ENCODE peak calls at places on chromosomes 13 and 19, in four cellular contexts. L is HepG2, G is K562, U is GM12878. F is an unnamed sample.

GRCh38 chr19:47839913-47840312 is 18.2 kb downstream of the CRX start:
- DNase-seq in L (no peak), G (no peak), U (no peak), F (no peak)

GRCh38 chr13:88544836-88545235 is 873.7 kb downstream of the SLITRK5 start:
- DNase-seq in L (no peak), G (no peak), U (no peak), F (no peak)

GRCh38 chr19:48795055-48795854 is 15.6 kb downstream of the BCAT2 start:
- DNase-seq in L (peak; percentile 79), G (peak; percentile 90), U (peak; percentile 76), F (peak; percentile 92)

GRCh38 chr19:2270157-2270571 is 11.8 kb downstream of the PEAK3 start:
- DNase-seq in L (no peak), G (peak; percentile 59), U (no peak), F (no peak)

GRCh38 chr19:4722671-4723464 is 774 bp downstream of the DPP9 start:
- DNase-seq in L (no peak), G (no peak), U (no peak), F (no peak)

GRCh38 chr13:45678282-45678681 is 23.8 kb upstream of the CBY2 start:
- DNase-seq in L (no peak), G (no peak), U (no peak), F (no peak)

GRCh38 chr13:46025157-46025556 is 27.4 kb downstream of the ZC3H13 start:
- DNase-seq in L (no peak), G (no peak), U (no peak), F (no peak)

GRCh38 chr13:27476943-27477681 is 26.7 kb upstream of the MTIF3 start:
- DNase-seq in L (peak; percentile 76), G (no peak), U (no peak), F (no peak)

GRCh38 chr13:60562081-60562764 is 165.2 kb downstream of the TDRD3 start:
- DNase-seq in L (no peak), G (no peak), U (no peak), F (no peak)

DNA sequence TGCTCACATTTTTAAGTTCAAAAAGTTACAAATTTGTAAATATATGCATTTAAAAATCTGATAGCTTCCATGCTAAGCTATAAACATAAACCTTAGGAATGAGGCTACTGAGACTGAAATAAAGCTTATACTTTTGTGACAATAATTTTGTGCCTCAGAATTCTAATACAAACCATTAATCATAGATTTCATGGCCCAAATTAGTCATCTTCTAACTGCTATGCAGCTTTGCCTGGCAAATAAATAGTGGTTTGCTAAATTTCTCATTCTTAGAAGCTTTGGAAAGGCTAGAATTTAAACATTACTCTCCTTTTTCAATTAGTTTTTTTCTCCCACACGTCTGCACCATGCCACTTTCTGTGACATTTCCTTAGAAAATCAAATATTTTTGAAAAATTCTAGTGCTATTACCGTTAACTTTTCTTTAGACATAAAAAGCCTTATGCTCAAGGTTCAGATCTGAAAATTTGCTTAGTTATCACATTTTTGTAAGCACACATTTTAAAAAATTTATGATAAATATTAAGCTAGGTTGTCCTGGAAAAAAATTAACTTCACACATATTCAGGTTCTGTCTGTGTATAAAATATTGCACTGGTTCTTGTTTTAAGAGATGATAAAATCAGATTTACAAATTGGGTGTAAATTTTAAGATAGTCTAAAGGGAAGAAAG is 46.9 kb downstream of the FNDC3A start:
- DNase-seq in L (no peak), G (no peak), U (no peak), F (no peak)
- TF ChIP-seq BHLHE40 in L (no peak), G (no peak), U (no peak), F (no peak)

DNA sequence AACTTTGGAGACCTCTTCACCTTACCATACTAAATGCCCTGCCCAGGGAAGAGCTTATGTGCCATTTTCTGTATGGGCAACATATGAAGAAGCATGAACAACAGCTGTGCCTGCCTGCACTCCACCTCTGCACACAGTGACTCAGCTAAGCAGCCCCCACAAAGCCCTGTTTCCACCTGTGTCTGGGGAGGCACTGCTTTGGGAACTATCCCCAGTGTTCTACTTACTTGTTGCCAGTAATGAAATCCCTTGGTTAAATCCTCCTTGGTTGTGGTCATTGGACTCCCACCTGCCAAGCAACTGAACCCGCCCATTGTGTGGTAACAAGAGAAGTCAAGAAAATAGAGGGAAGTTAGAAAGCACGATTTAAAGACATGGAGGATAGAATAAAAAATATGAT is 84.6 kb downstream of the NALCN start:
- DNase-seq in L (no peak), G (no peak), U (no peak), F (no peak)
- TF ChIP-seq FOXM1 in L (no peak), G (no peak), U (no peak), F (no peak)

GRCh38 chr13:31912641-31913401 is 118.8 kb upstream of the FRY start:
- DNase-seq in L (no peak), G (no peak), U (no peak), F (no peak)
- TF ChIP-seq BHLHE40 in L (no peak), G (no peak), U (no peak), F (no peak)

GRCh38 chr19:29084266-29084665 is 128.7 kb downstream of the UQCRFS1 start:
- DNase-seq in L (no peak), G (peak; percentile 62), U (no peak), F (peak; percentile 26)
- TF ChIP-seq FOXM1 in L (no peak), G (no peak), U (no peak), F (no peak)

DNA sequence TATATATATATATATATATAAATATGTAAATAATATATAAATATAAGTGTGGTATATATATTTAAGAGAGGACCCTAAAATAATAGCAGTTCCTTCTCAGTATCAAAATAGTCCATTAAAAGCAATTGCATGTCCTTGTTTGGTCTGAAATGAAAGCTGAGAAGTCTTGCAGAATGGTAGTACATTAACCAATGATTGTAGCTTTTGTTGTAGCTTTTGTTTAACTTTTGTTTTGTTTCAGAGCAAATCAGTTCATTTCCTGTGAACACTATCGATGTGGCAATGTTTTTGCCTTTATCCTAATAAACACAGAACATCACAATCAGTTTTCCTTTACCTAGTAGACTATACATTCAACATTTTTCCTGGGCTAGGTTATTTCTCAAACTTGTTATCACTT is 1256.2 kb upstream of the SPRY2 start:
- DNase-seq in L (no peak), G (no peak), U (no peak), F (no peak)
- TF ChIP-seq BHLHE40 in L (no peak), G (no peak), U (no peak), F (no peak)

DNA sequence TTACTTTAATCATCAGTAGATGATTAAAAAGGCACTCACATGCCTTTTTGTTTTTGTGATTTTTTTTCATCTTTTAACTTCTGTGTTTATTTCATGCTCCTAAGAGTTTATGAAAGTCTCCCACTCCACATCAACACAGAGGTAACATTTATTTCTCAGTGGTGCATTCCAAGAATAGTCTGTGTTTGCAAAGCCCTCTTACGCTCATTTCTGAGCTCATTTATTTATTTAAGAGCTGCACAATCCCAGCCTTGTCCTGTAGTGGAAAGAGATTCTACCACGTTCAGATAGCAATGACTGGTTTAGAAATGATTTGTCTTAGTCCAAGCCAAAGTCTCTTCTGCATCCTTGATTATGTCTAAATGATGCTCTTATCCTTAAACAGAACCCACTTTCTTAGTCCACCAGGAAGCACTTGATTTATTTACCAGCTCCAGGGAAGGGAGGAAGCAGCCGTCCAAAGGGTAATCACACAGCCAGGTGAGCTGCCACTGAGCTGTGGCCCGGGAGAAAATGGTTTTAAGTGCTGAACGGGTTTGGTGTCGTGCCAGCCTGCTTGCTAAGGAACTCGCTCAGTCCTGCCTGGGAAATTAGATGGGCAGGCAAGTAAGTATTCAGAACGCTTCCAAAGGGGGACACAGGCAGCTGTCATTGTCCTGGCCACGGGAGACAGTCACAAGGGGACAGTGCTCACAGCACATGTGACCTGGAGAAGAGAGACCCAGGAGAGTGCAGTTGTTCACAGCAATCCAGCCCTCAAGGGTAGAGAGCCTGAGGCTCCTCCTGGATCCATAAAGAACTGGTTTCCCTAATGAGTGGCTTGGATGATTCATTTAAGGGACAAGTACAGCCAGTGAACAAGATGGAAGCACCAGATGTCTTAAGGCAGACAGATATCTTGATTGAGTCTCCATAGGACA is 131.8 kb upstream of the WASF3 start:
- DNase-seq in L (peak; percentile 34), G (no peak), U (no peak), F (no peak)
- TF ChIP-seq FOXM1 in L (no peak), G (no peak), U (no peak), F (no peak)

GRCh38 chr19:19628499-19629134 is 597 bp upstream of the LPAR2 start:
- DNase-seq in L (no peak), G (no peak), U (no peak), F (no peak)

GRCh38 chr19:19630062-19630414 is 2.0 kb upstream of the LPAR2 start:
- DNase-seq in L (no peak), G (no peak), U (no peak), F (no peak)

GRCh38 chr19:19627442-19627715 is 641 bp downstream of the LPAR2 start:
- DNase-seq in L (no peak), G (no peak), U (no peak), F (no peak)

GRCh38 chr19:19626516-19627441 is 1.2 kb downstream of the LPAR2 start:
- DNase-seq in L (no peak), G (no peak), U (no peak), F (no peak)

DNA sequence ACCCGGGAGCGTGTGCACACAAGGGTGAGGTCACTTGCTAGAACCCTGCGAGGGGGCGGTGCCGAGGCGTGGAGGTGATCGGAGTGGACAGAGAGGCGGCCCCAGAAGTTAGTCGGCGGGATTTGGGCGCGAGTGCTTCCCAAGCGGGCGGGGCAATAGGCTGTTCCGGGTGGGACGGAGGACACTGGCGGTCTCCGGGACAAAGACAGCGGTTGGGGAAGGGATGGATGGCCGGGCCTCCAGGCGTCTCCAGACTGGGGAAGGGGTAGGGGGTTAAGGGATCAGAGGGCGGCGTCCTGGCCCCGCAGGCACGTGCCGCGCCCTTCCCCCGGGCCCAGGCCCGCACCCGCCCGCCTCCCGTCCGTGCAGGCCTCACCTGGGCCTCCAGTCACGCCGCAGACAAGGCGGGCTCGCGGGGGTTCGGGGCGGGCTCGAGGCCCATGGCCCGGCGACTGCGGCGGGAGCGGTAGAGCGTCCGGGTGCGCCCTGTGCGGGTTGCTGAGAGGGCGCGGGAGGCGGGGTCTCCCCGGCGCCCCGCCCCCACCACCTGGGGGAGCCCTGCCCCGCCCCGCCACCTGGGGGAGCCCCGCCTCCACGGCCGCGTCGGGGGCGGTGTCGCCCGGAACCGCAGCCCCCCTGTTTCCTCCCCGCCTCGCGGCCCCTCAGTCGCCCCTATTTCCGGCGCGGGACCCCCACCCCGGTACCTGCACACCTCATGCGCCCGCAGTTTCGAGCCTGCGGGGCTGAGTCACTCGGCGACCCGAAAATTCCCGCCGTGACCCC is at the start of gene LPAR2:
- DNase-seq in L (no peak), G (no peak), U (no peak), F (no peak)
- TF ChIP-seq BHLHE40 in L (no peak), G (no peak), U (peak; percentile 99), F (no peak)

GRCh38 chr13:41019027-41019487 is at the start of gene ELF1:
- DNase-seq in L (peak; percentile 65), G (peak; percentile 43), U (peak; percentile 88), F (peak; percentile 53)
- TF ChIP-seq FOXM1 in L (no peak), G (peak; percentile 36), U (peak; percentile 75), F (no peak)

GRCh38 chr13:76969488-76970365 is 21.4 kb downstream of the ACOD1 start:
- DNase-seq in L (no peak), G (no peak), U (no peak), F (no peak)
- TF ChIP-seq BHLHE40 in L (no peak), G (no peak), U (no peak), F (no peak)

GRCh38 chr13:30697177-30697953 is 38.0 kb upstream of the ALOX5AP start:
- DNase-seq in L (no peak), G (no peak), U (no peak), F (no peak)
- TF ChIP-seq FOXM1 in L (no peak), G (no peak), U (no peak), F (no peak)